ENCODE peak calls at places on chromosomes 2 and 18, in eight cellular contexts. F is mammary epithelial cell, B is OCI-LY7, P is HepG2, C is IMR-90, M is fibroblast of lung, D is HCT116, N is K562. V is an unnamed sample.

GRCh38 chr2:160928854-160929301 is 231.3 kb upstream of the TANK start:
- DNase-seq in F (peak; percentile 33), B (no peak), P (peak; percentile 91), C (peak; percentile 31), M (peak; percentile 80), D (no peak), N (no peak), V (no peak)

GRCh38 chr2:104584393-104584792 is 269.5 kb upstream of the POU3F3 start:
- DNase-seq in F (no peak), B (no peak), P (no peak), C (no peak), M (no peak), D (no peak), N (no peak), V (no peak)

GRCh38 chr18:13621886-13622619 is 104.3 kb downstream of the FAM210A start:
- DNase-seq in F (no peak), B (no peak), P (no peak), C (no peak), M (no peak), D (no peak), N (no peak), V (no peak)

GRCh38 chr2:144553379-144553778 is 33.5 kb upstream of the ZEB2 start:
- DNase-seq in F (peak; percentile 82), B (no peak), P (no peak), C (peak; percentile 97), M (peak; percentile 94), D (no peak), N (no peak), V (no peak)

GRCh38 chr2:46731280-46731679 is 184.3 kb downstream of the MCFD2 start:
- DNase-seq in F (no peak), B (no peak), P (no peak), C (no peak), M (no peak), D (no peak), N (no peak), V (no peak)

GRCh38 chr2:115118306-115118705 is 675.9 kb downstream of the DPP10 start:
- DNase-seq in F (no peak), B (no peak), P (no peak), C (no peak), M (no peak), D (no peak), N (no peak), V (no peak)

GRCh38 chr18:12657048-12657848 is 659 bp downstream of the SPIRE1 start:
- DNase-seq in F (peak; percentile 30), B (no peak), P (no peak), C (peak; percentile 48), M (peak; percentile 58), D (no peak), N (peak; percentile 54), V (no peak)

GRCh38 chr18:46039967-46040746 is 31.9 kb downstream of the PSTPIP2 start:
- DNase-seq in F (no peak), B (no peak), P (no peak), C (no peak), M (peak; percentile 21), D (no peak), N (peak; percentile 67), V (no peak)

GRCh38 chr2:233354971-233355574 is 779 bp downstream of the DGKD start:
- DNase-seq in F (peak; percentile 30), B (peak; percentile 53), P (no peak), C (no peak), M (peak; percentile 27), D (no peak), N (no peak), V (no peak)

GRCh38 chr2:201618744-201619654 is 24.3 kb downstream of the TMEM237 start:
- DNase-seq in F (no peak), B (no peak), P (no peak), C (peak; percentile 50), M (peak; percentile 56), D (no peak), N (peak; percentile 30), V (no peak)

DNA sequence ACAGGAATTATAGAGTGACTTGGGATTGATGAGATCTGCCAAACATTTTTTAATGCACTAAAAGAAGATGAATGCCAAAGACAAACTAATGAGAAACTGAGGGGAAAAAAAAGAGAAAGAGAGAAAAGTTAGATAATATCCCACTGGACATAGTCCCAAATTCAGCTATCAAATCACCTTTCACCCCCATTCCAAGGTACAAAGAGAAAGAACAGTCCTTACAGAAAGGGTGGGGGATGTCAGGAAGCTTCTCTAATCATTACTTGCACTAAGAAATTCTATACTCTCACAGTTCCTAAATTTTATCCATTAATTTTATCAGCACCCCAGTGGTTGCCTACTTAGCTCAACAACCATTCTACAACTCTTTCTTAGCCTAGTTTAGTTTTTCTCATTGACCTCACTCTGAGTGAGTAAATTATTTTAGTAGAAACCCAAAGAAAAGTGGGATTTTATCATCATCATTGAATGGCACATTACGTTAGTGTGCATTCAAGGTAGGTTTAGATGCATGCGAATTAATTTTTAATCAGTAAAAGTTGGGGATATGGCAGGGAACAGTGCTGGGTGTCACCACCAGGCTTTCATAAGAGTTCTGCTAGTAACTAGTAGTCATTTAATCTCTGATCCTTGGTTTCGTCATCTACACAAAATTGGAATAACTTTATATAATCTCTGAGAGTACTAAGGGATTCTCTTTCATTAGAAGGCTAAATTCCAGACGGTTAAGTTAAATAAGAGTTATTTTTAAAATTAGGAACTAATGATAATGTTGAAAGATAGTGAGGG is 85.3 kb upstream of the CYTIP start:
- DNase-seq in F (no peak), B (no peak), P (no peak), C (no peak), M (no peak), D (no peak), N (no peak), V (no peak)
- TF ChIP-seq CTCF in F (no peak), B (no peak), P (no peak), C (no peak), M (no peak), D (no peak), N (no peak), V (no peak)

DNA sequence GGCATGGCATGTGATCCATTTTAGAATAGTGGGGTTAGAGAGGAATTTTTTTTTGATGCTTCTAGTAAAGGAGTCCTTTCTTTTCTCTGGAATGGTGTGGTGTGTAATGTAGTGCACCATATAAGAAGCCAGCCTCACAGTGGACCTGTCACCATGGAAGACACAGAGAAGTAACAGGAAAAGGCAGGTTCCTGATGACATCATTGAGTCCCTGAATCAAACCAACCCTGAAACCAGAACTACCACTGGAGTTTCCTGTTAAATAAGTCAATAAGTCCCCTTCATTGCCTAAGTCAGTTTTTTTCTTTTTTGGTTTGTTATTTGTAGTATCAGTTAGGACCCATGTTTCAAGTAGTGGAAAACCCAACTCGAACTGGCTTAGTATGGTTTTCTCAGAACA is 11.9 kb downstream of the ADCYAP1 start:
- DNase-seq in F (no peak), B (no peak), P (no peak), C (no peak), M (no peak), D (no peak), N (no peak), V (no peak)
- H3K4me2 ChIP-seq in F (no peak overlapping the region), B (no peak overlapping the region), P (no peak overlapping the region), C (no peak overlapping the region), M (no peak overlapping the region), D (no peak overlapping the region), N (no peak overlapping the region), V (no peak overlapping the region)

GRCh38 chr2:64325852-64326577 is 127.9 kb upstream of the LGALSL start:
- DNase-seq in F (peak; percentile 74), B (peak; percentile 70), P (no peak), C (no peak), M (no peak), D (no peak), N (no peak), V (no peak)

GRCh38 chr2:64326578-64327050 is 127.3 kb upstream of the LGALSL start:
- DNase-seq in F (no peak), B (no peak), P (no peak), C (no peak), M (no peak), D (no peak), N (no peak), V (no peak)

GRCh38 chr2:64327129-64327509 is 126.8 kb upstream of the LGALSL start:
- DNase-seq in F (peak; percentile 19), B (no peak), P (no peak), C (no peak), M (no peak), D (no peak), N (no peak), V (no peak)

GRCh38 chr2:64328415-64328722 is 125.6 kb upstream of the LGALSL start:
- DNase-seq in F (no peak), B (peak; percentile 41), P (no peak), C (no peak), M (no peak), D (no peak), N (no peak), V (no peak)

GRCh38 chr2:64327510-64328414 is 126.2 kb upstream of the LGALSL start:
- DNase-seq in F (no peak), B (peak; percentile 74), P (no peak), C (no peak), M (peak; percentile 39), D (no peak), N (no peak), V (no peak)
- TF ChIP-seq CTCF in F (peak; percentile 39), B (peak; percentile 76), P (peak; percentile 56), C (peak; percentile 34), M (peak; percentile 41), D (peak; percentile 17), N (no peak), V (no peak)

GRCh38 chr2:54572636-54573531 is 116.8 kb downstream of the SPTBN1 start:
- DNase-seq in F (peak; percentile 41), B (no peak), P (no peak), C (peak; percentile 91), M (peak; percentile 93), D (no peak), N (no peak), V (no peak)
- H3K4me2 ChIP-seq in F (peak overlapping the region; percentile 68), B (peak overlapping the region; percentile 73), P (peak overlapping the region; percentile 75), C (peak overlapping the region; percentile 75), M (peak overlapping the region; percentile 74), D (peak overlapping the region; percentile 35), N (no peak overlapping the region), V (peak overlapping the region; percentile 85)

DNA sequence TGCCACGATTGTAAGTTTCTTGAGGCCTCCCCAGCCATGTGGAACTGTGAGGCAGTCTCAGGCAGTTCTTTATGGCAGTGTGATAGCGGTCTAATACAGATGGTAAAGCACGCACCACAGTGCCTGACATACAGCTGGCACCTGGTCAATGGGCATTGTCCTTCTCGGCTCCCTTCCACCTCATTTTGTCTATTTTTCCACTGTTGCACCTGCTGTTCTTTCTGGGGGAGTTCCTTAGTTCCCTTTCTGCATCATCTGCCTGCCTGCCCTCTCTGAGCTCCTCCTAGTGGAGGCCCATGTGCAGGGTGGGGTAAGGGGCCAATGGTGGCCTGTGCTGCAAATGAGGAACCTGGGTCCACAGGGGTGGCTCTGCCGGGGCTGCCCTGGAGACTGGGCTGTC is 157.6 kb downstream of the LPIN1 start:
- DNase-seq in F (no peak), B (peak; percentile 61), P (no peak), C (no peak), M (no peak), D (no peak), N (no peak), V (no peak)
- TF ChIP-seq CTCF in F (no peak), B (peak; percentile 55), P (peak; percentile 22), C (no peak), M (no peak), D (no peak), N (peak; percentile 42), V (no peak)